ENCODE peak calls at places on chromosomes 11 and 22, in six cellular contexts. J is choroid plexus epithelial cell; B is type B pancreatic cell; N is effector memory CD4-positive, alpha-beta T cell; E is HT1080; Z is stimulated activated CD4-positive, alpha-beta T cell treated with anti-CD3 and anti-CD28 coated beads, Interleukin-15, amount 100 ng/mL, for 24 hours. S is an unnamed sample.

GRCh38 chr11:120554771-120555432 is 43.4 kb downstream of the GRIK4 start:
- DNase-seq in N (no peak), E (no peak), B (no peak), Z (no peak), J (peak; percentile 66), S (no peak)

GRCh38 chr11:111936045-111936400 is 1.1 kb upstream of the DIXDC1 start:
- DNase-seq in N (no peak), E (no peak), B (peak; percentile 16), Z (no peak), J (no peak), S (no peak)

GRCh38 chr11:10181811-10182210 is 112.2 kb downstream of the SBF2 start:
- DNase-seq in N (no peak), B (no peak), Z (no peak), E (peak; percentile 16), J (peak; percentile 77), S (no peak)

GRCh38 chr22:44723801-44724200 is 21.8 kb downstream of the PRR5 start:
- DNase-seq in B (no peak), N (no peak), Z (no peak), E (peak; percentile 48), J (peak; percentile 58), S (no peak)

GRCh38 chr22:49691256-49691655 is 136.4 kb downstream of the BRD1 start:
- DNase-seq in E (no peak), B (peak; percentile 50), Z (no peak), J (no peak), N (no peak), S (no peak)

GRCh38 chr11:134740590-134741342 is 328.7 kb upstream of the B3GAT1 start:
- DNase-seq in N (no peak), E (no peak), Z (no peak), B (no peak), J (no peak), S (no peak)

GRCh38 chr11:106304274-106304673 is 226.8 kb downstream of the AASDHPPT start:
- DNase-seq in N (no peak), J (peak; percentile 64), E (peak; percentile 34), Z (no peak), B (no peak), S (no peak)

GRCh38 chr11:57659669-57660068 is 2.1 kb downstream of the CLP1 start:
- DNase-seq in E (no peak), Z (no peak), J (no peak), N (no peak), B (no peak), S (no peak)

GRCh38 chr11:115682901-115683300 is 178.7 kb upstream of the CADM1 start:
- DNase-seq in N (no peak), Z (no peak), J (no peak), B (no peak), E (no peak), S (no peak)

GRCh38 chr11:289706-290620 is 1.0 kb downstream of the PGGHG start:
- DNase-seq in B (no peak), Z (no peak), N (no peak), J (no peak), E (no peak), S (peak; percentile 64)

GRCh38 chr22:49789289-49790141 is 38.2 kb downstream of the BRD1 start:
- DNase-seq in J (peak; percentile 76), Z (peak; percentile 49), N (peak; percentile 23), B (peak; percentile 59), E (no peak), S (no peak)

GRCh38 chr22:32661296-32661695 is 140.2 kb upstream of the TIMP3 start:
- DNase-seq in Z (no peak), N (no peak), E (peak; percentile 98), J (peak; percentile 79), B (no peak), S (no peak)